ENCODE peak calls at places on chromosome 13, in ten cellular contexts. D is CD8-positive, alpha-beta memory T cell; V is frontal cortex; W is NCI-H2029; R is A549; A is NB4; P is progenitor cell of endocrine pancreas; Q is ELF-1; G is activated gamma-delta T cell treated with Interleukin-2 at 50 U/mL for 16 hours; H is left kidney. Y is an unnamed sample.

GRCh38 chr13:91305652-91306051 is 41.8 kb upstream of the MIR17HG start:
- DNase-seq in V (no peak), W (no peak), P (no peak), D (no peak), G (no peak), Q (no peak), H (no peak), R (no peak), A (no peak), Y (no peak)

GRCh38 chr13:110517505-110518149 is 43.9 kb downstream of the RAB20 start:
- DNase-seq in W (no peak), H (no peak), A (no peak), D (no peak), G (no peak), Q (no peak), P (no peak), R (no peak), V (no peak), Y (no peak)

GRCh38 chr13:37074703-37075102 is 15.2 kb upstream of the SUPT20H start:
- DNase-seq in H (peak; percentile 61), Q (no peak), A (peak; percentile 37), R (peak; percentile 11), W (no peak), P (no peak), V (no peak), G (no peak), D (no peak), Y (no peak)

GRCh38 chr13:98202026-98202425 is 25.0 kb upstream of the RNF113B start:
- DNase-seq in Q (peak; percentile 88), P (no peak), V (no peak), D (no peak), A (peak; percentile 56), R (no peak), G (no peak), H (no peak), W (no peak), Y (no peak)

GRCh38 chr13:36736119-36736726 is 62.4 kb downstream of the SERTM1 start:
- DNase-seq in A (peak; percentile 71), V (peak; percentile 2), D (no peak), W (no peak), Q (peak; percentile 15), R (peak; percentile 50), G (peak; percentile 6), H (peak; percentile 81), P (peak; percentile 30), Y (peak; percentile 47)

GRCh38 chr13:22625691-22626090 is 555.1 kb upstream of the SGCG start:
- DNase-seq in R (no peak), G (no peak), D (no peak), W (no peak), P (no peak), A (no peak), H (no peak), V (no peak), Q (no peak), Y (no peak)

GRCh38 chr13:20351279-20352022 is 119.3 kb upstream of the GJB6 start:
- DNase-seq in W (no peak), D (no peak), V (no peak), A (peak; percentile 88), G (no peak), R (no peak), P (no peak), Q (no peak), H (no peak), Y (no peak)

GRCh38 chr13:34833562-34834182 is 108.4 kb upstream of the NBEA start:
- DNase-seq in W (no peak), P (no peak), H (no peak), V (no peak), Q (peak; percentile 35), G (no peak), D (no peak), R (peak; percentile 29), A (peak; percentile 7), Y (no peak)

GRCh38 chr13:25227690-25228089 is 55.6 kb upstream of the AMER2 start:
- DNase-seq in H (no peak), Q (no peak), P (no peak), V (no peak), G (no peak), R (no peak), A (no peak), D (no peak), W (no peak), Y (no peak)

GRCh38 chr13:28497143-28497876 is 2.4 kb upstream of the FLT1 start:
- DNase-seq in R (no peak), A (no peak), V (no peak), W (no peak), P (no peak), D (no peak), H (no peak), Q (no peak), G (no peak), Y (no peak)

GRCh38 chr13:33612641-33613638 is 205.0 kb upstream of the RFC3 start:
- DNase-seq in W (no peak), G (no peak), V (no peak), H (peak; percentile 35), P (no peak), Q (no peak), A (no peak), D (no peak), R (no peak), Y (no peak)

GRCh38 chr13:73465629-73465974 is 406.8 kb downstream of the KLF5 start:
- DNase-seq in Q (no peak), G (no peak), W (no peak), A (no peak), V (no peak), R (peak; percentile 60), D (no peak), P (no peak), H (no peak), Y (no peak)

GRCh38 chr13:103022328-103022727 is 43.9 kb downstream of the SLC10A2 start:
- DNase-seq in A (no peak), V (no peak), Q (no peak), H (no peak), W (no peak), G (no peak), P (no peak), R (no peak), D (no peak), Y (no peak)

GRCh38 chr13:113890758-113891480 is 27.0 kb upstream of the GAS6 start:
- DNase-seq in G (no peak), P (no peak), R (no peak), D (no peak), H (no peak), A (no peak), V (no peak), W (no peak), Q (no peak), Y (no peak)

GRCh38 chr13:95660981-95661581 is 15.9 kb upstream of the DNAJC3 start:
- DNase-seq in A (peak; percentile 54), V (no peak), D (no peak), Q (no peak), R (peak; percentile 42), G (no peak), H (peak; percentile 63), P (no peak), W (no peak), Y (peak; percentile 51)

GRCh38 chr13:40488869-40489391 is 177.5 kb downstream of the FOXO1 start:
- DNase-seq in G (no peak), A (no peak), D (no peak), Q (no peak), V (no peak), P (no peak), W (no peak), H (no peak), R (no peak), Y (no peak)

GRCh38 chr13:96984061-96984508 is 10.2 kb downstream of the OXGR1 start:
- DNase-seq in Q (peak; percentile 52), G (no peak), D (no peak), H (peak; percentile 75), A (no peak), R (no peak), W (peak; percentile 64), V (no peak), P (no peak), Y (peak; percentile 38)

GRCh38 chr13:72514141-72514540 is 213.3 kb downstream of the MZT1 start:
- DNase-seq in P (no peak), A (no peak), D (no peak), V (no peak), Q (no peak), R (no peak), W (no peak), H (peak; percentile 74), G (no peak), Y (no peak)

GRCh38 chr13:110030394-110030928 is 244.1 kb upstream of the IRS2 start:
- DNase-seq in H (peak; percentile 61), D (no peak), A (no peak), V (no peak), R (no peak), P (no peak), G (no peak), Q (no peak), W (no peak), Y (no peak)

GRCh38 chr13:80144493-80144892 is 196.4 kb downstream of the SPRY2 start:
- DNase-seq in H (no peak), D (no peak), V (no peak), W (no peak), A (no peak), Q (no peak), P (no peak), R (no peak), G (no peak), Y (no peak)

GRCh38 chr13:44103721-44104490 is 224.2 kb downstream of the LACC1 start:
- DNase-seq in W (no peak), G (no peak), Q (no peak), D (no peak), H (no peak), A (no peak), R (no peak), P (no peak), V (no peak), Y (no peak)

GRCh38 chr13:112958127-112958989 is 10.7 kb upstream of the MCF2L start:
- DNase-seq in H (no peak), D (no peak), P (no peak), Q (no peak), G (no peak), A (no peak), V (no peak), W (no peak), R (no peak), Y (no peak)

GRCh38 chr13:23470706-23471610 is 37.5 kb upstream of the SACS start:
- DNase-seq in W (no peak), R (no peak), P (no peak), G (no peak), A (no peak), V (no peak), H (peak; percentile 91), D (no peak), Q (no peak), Y (no peak)

GRCh38 chr13:33015791-33016323 is 366 bp upstream of the KL start:
- DNase-seq in V (peak; percentile 15), G (no peak), R (no peak), P (no peak), H (peak; percentile 73), Q (peak; percentile 25), D (no peak), A (no peak), W (no peak), Y (no peak)

GRCh38 chr13:94950303-94950702 is 238.0 kb upstream of the SOX21 start:
- DNase-seq in P (no peak), H (peak; percentile 19), W (no peak), G (no peak), V (no peak), A (peak; percentile 5), R (no peak), Q (peak; percentile 51), D (no peak), Y (no peak)

GRCh38 chr13:24274452-24274971 is 34.9 kb upstream of the C1QTNF9 start:
- DNase-seq in H (peak; percentile 62), Q (no peak), G (peak; percentile 36), D (peak; percentile 73), V (no peak), P (no peak), W (no peak), A (no peak), R (no peak), Y (no peak)

GRCh38 chr13:112735791-112736190 is 46.0 kb downstream of the ATP11A start:
- DNase-seq in G (no peak), D (no peak), V (no peak), W (no peak), Q (no peak), R (no peak), P (no peak), A (no peak), H (no peak), Y (no peak)

GRCh38 chr13:34900288-34900739 is 41.8 kb upstream of the NBEA start:
- DNase-seq in W (no peak), G (no peak), D (no peak), Q (peak; percentile 84), R (no peak), P (no peak), V (no peak), H (no peak), A (no peak), Y (no peak)

Y was measured in NCI-H1930.